ENCODE peak calls at places on chromosomes 13 and 19, in eight cellular contexts. Y is AG04450, F is GM20000, D is AG10803, Q is RWPE1, P is fibroblast of pulmonary artery, J is omental fat pad, B is fibroblast of lung. X is an unnamed sample.

GRCh38 chr19:8252922-8253589 is 43.9 kb downstream of the CERS4 start:
- DNase-seq in Y (peak; percentile 38), F (peak; percentile 84), D (peak; percentile 64), Q (peak; percentile 91), P (peak; percentile 82), J (peak; percentile 92), B (peak; percentile 75), X (peak; percentile 80)

GRCh38 chr19:7520131-7521051 is 2.0 kb upstream of the MCOLN1 start:
- DNase-seq in Y (no peak), F (no peak), D (no peak), Q (no peak), P (no peak), J (no peak), B (no peak), X (no peak)

GRCh38 chr13:35947315-35947714 is 183.9 kb downstream of the DCLK1 start:
- DNase-seq in Y (no peak), F (no peak), D (no peak), Q (no peak), P (no peak), J (no peak), B (no peak), X (no peak)

GRCh38 chr13:64180756-64181155 is 2765.1 kb upstream of the PCDH20 start:
- DNase-seq in Y (no peak), F (no peak), D (no peak), Q (no peak), P (no peak), J (no peak), B (no peak), X (no peak)

GRCh38 chr13:50080856-50081105 is 65.5 kb downstream of the KCNRG start:
- DNase-seq in Y (no peak), F (no peak), D (no peak), Q (no peak), P (peak; percentile 44), J (no peak), B (peak; percentile 47), X (peak; percentile 57)

GRCh38 chr19:7699422-7700127 is 2.4 kb downstream of the FCER2 start:
- DNase-seq in Y (no peak), F (peak; percentile 66), D (no peak), Q (peak; percentile 45), P (no peak), J (no peak), B (no peak), X (peak; percentile 20)

GRCh38 chr13:44768775-44769578 is 192.8 kb upstream of the TSC22D1 start:
- DNase-seq in Y (no peak), F (peak; percentile 17), D (peak; percentile 44), Q (no peak), P (peak; percentile 24), J (no peak), B (no peak), X (peak; percentile 59)

GRCh38 chr19:23904406-23904805 is 10.3 kb upstream of the ZNF726 start:
- DNase-seq in Y (no peak), F (no peak), D (no peak), Q (no peak), P (no peak), J (no peak), B (no peak), X (no peak)

GRCh38 chr13:75279834-75280369 is 202.1 kb downstream of the TBC1D4 start:
- DNase-seq in Y (no peak), F (no peak), D (no peak), Q (no peak), P (no peak), J (no peak), B (no peak), X (no peak)

GRCh38 chr13:107275945-107276614 is 708.1 kb upstream of the ARGLU1 start:
- DNase-seq in Y (no peak), F (no peak), D (peak; percentile 12), Q (peak; percentile 59), P (peak; percentile 61), J (no peak), B (no peak), X (no peak)

GRCh38 chr13:36666482-36667264 is 7.1 kb upstream of the SERTM1 start:
- DNase-seq in Y (no peak), F (no peak), D (no peak), Q (no peak), P (no peak), J (no peak), B (no peak), X (no peak)

GRCh38 chr19:54128441-54128725 is 9.2 kb upstream of the CNOT3 start:
- DNase-seq in Y (no peak), F (no peak), D (no peak), Q (no peak), P (no peak), J (no peak), B (no peak), X (no peak)

GRCh38 chr19:11064831-11065303 is 24.4 kb upstream of the LDLR start:
- DNase-seq in Y (no peak), F (no peak), D (no peak), Q (peak; percentile 45), P (no peak), J (no peak), B (peak; percentile 27), X (peak; percentile 15)

GRCh38 chr13:28532226-28533048 is 37.5 kb upstream of the FLT1 start:
- DNase-seq in Y (no peak), F (peak; percentile 61), D (no peak), Q (no peak), P (no peak), J (no peak), B (no peak), X (no peak)

GRCh38 chr13:53941588-53942190 is 913.1 kb downstream of the OLFM4 start:
- DNase-seq in Y (no peak), F (no peak), D (no peak), Q (no peak), P (no peak), J (no peak), B (no peak), X (no peak)

GRCh38 chr19:36113895-36114762 is 546 bp downstream of the POLR2I start:
- DNase-seq in Y (no peak), F (peak; percentile 47), D (peak; percentile 38), Q (no peak), P (peak; percentile 29), J (no peak), B (peak; percentile 33), X (peak; percentile 31)

GRCh38 chr19:38524369-38524768 is 90.9 kb downstream of the RYR1 start:
- DNase-seq in Y (no peak), F (no peak), D (no peak), Q (no peak), P (no peak), J (no peak), B (no peak), X (no peak)

DNA sequence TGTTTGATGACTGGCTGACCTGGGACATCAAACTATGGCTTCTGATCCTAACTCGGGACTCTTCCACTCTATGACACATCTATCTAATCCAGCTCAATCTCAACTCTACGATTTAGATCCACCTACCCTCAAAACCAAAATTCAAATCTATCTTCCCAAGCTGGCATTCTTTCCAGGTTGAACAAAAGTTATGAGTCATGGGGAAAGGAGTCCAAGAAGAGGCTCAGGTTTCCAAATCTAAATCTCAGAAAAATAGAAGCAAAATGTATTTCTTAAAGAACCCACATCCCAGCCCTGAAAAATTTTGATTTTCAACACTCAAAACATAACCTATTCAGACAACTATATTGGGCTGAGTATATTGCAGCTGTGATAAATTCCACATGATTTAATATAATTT is 143.9 kb upstream of the IPO5 start:
- DNase-seq in Y (no peak), F (no peak), D (no peak), Q (no peak), P (peak; percentile 29), J (no peak), B (peak; percentile 6), X (peak; percentile 40)
- TF ChIP-seq CTCF in Y (no peak), F (no peak), D (no peak), Q (no peak), P (no peak), J (no peak), B (no peak), X (no peak)

GRCh38 chr19:52897149-52897935 is at the start of gene ZNF320:
- DNase-seq in Y (peak; percentile 71), F (peak; percentile 93), D (peak; percentile 89), Q (peak; percentile 91), P (peak; percentile 93), J (peak; percentile 98), B (peak; percentile 94), X (peak; percentile 89)
- TF ChIP-seq CTCF in Y (no peak), F (no peak), D (no peak), Q (no peak), P (no peak), J (no peak), B (no peak), X (no peak)

GRCh38 chr13:103236213-103236612 is 170.0 kb upstream of the SLC10A2 start:
- DNase-seq in Y (no peak), F (no peak), D (no peak), Q (no peak), P (peak; percentile 36), J (no peak), B (peak; percentile 47), X (peak; percentile 18)
- TF ChIP-seq CTCF in Y (no peak), F (no peak), D (no peak), Q (no peak), P (peak; percentile 33), J (no peak), B (no peak), X (peak; percentile 25)

DNA sequence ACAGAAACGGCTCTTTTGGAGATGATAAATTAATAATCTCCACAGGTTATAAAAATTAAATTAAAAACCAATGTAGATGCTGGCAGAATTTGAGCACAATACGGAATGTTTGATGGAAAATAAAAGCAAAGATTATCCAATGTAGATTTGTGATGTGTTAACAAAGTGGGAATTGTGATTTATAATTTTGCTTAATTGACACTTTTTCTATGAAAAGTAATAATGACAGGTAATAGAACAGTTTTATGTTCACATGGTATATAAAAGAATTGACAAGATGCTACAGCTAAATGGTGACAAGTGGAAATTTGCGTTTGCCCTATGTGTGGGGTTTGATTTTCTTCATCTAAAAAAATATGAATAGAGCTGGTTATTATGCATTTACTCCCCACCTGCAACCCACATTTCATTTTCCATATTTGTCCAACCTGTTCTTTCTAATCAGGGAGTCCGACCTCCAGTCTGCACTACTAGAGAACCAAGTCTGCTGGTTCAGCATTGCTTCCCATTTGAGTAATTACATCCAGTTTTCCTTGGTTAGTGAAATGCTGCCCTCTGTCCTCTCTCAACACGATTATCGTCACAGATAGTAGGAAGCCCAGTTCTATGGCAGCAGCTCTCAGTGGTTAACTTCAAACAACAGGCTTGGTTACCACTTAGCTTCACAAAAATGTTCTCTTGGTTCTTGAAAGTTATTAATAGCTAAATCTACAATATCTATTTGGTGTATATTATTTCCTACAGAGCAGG is 61.4 kb upstream of the SLITRK1 start:
- DNase-seq in Y (no peak), F (no peak), D (no peak), Q (no peak), P (no peak), J (no peak), B (peak; percentile 0), X (no peak)
- TF ChIP-seq CTCF in Y (no peak), F (no peak), D (no peak), Q (no peak), P (no peak), J (no peak), B (no peak), X (no peak)